ENCODE peak calls at places on chromosomes 4 and X, in eight cellular contexts. W is GM10248, D is WERI-Rb-1, C is GM13977, J is epithelial cell of esophagus, S is HFFc6, Y is K562, A is Caco-2. F is an unnamed sample.

GRCh38 chr4:8251110-8251883 is 18.3 kb upstream of the HTRA3 start:
- DNase-seq in D (no peak), A (no peak), S (no peak), J (no peak), W (no peak), Y (no peak), C (no peak), F (no peak)

GRCh38 chrX:80388206-80388605 is 32.0 kb upstream of the TENT5D start:
- DNase-seq in C (no peak), Y (no peak), W (no peak), S (no peak), A (no peak), J (peak; percentile 4), D (no peak), F (peak; percentile 71)

GRCh38 chrX:16162391-16162790 is 4.9 kb upstream of the MAGEB17 start:
- DNase-seq in S (no peak), W (no peak), D (no peak), C (no peak), J (no peak), Y (no peak), A (no peak), F (no peak)

GRCh38 chrX:131792356-131792749 is 230.7 kb upstream of the STK26 start:
- DNase-seq in C (peak; percentile 56), A (no peak), Y (no peak), S (no peak), D (peak; percentile 90), W (peak; percentile 21), J (no peak), F (peak; percentile 98)

GRCh38 chr4:24032371-24032989 is 142.6 kb upstream of the PPARGC1A start:
- DNase-seq in W (no peak), D (peak; percentile 27), J (peak; percentile 22), C (peak; percentile 3), Y (peak; percentile 4), A (peak; percentile 17), S (no peak), F (no peak)

GRCh38 chr4:185637162-185637875 is 102.0 kb upstream of the PDLIM3 start:
- DNase-seq in D (no peak), S (no peak), J (peak; percentile 84), W (no peak), Y (no peak), A (no peak), C (no peak), F (no peak)

GRCh38 chr4:174340714-174341113 is 57.0 kb downstream of the CEP44 start:
- DNase-seq in S (peak; percentile 32), A (no peak), D (no peak), J (no peak), Y (no peak), W (no peak), C (no peak), F (peak; percentile 11)

GRCh38 chr4:52976523-52977230 is 114.6 kb downstream of the RASL11B start:
- DNase-seq in W (no peak), C (no peak), Y (no peak), J (no peak), A (no peak), D (no peak), S (no peak), F (no peak)

GRCh38 chr4:119000400-119000799 is 111.7 kb downstream of the SYNPO2 start:
- DNase-seq in J (no peak), Y (no peak), W (no peak), S (no peak), A (no peak), C (no peak), D (no peak), F (no peak)

GRCh38 chrX:19840899-19841648 is 46.3 kb downstream of the SH3KBP1 start:
- DNase-seq in C (no peak), S (no peak), A (peak; percentile 63), W (no peak), Y (no peak), J (no peak), D (no peak), F (no peak)

GRCh38 chrX:119399772-119400101 is 601 bp downstream of the SLC25A43 start:
- DNase-seq in Y (no peak), C (no peak), D (no peak), W (no peak), S (peak; percentile 33), A (peak; percentile 16), J (no peak), F (peak; percentile 29)

GRCh38 chr4:87103086-87103485 is 117.3 kb downstream of the KLHL8 start:
- DNase-seq in Y (no peak), D (no peak), J (no peak), S (no peak), C (no peak), W (no peak), A (no peak), F (no peak)

GRCh38 chr4:3471098-3471760 is 8.1 kb downstream of the DOK7 start:
- DNase-seq in S (no peak), A (no peak), D (no peak), W (no peak), Y (no peak), C (no peak), J (no peak), F (no peak)

GRCh38 chrX:131614241-131614640 is 70.4 kb downstream of the OR13H1 start:
- DNase-seq in A (no peak), S (no peak), W (no peak), D (no peak), C (no peak), Y (no peak), J (no peak), F (no peak)

GRCh38 chrX:136768469-136769084 is 12.2 kb downstream of the ARHGEF6 start:
- DNase-seq in A (no peak), S (peak; percentile 93), D (no peak), J (peak; percentile 57), Y (peak; percentile 77), C (peak; percentile 26), W (peak; percentile 30), F (peak; percentile 90)

GRCh38 chrX:22686138-22686541 is 313.6 kb upstream of the DDX53 start:
- DNase-seq in Y (no peak), C (no peak), S (peak; percentile 59), W (no peak), A (no peak), D (no peak), J (peak; percentile 3), F (peak; percentile 97)

GRCh38 chr4:109875106-109875505 is 27.2 kb downstream of the LRIT3 start:
- DNase-seq in W (no peak), S (no peak), J (peak; percentile 62), C (no peak), A (no peak), Y (no peak), D (no peak), F (no peak)

GRCh38 chrX:115912372-115912897 is 258.1 kb upstream of the AGTR2 start:
- DNase-seq in Y (no peak), W (no peak), C (no peak), D (peak; percentile 57), J (no peak), A (no peak), S (no peak), F (peak; percentile 4)

GRCh38 chr4:35151816-35152572 is 1092.3 kb downstream of the ARAP2 start:
- DNase-seq in Y (peak; percentile 10), W (no peak), J (peak; percentile 58), D (peak; percentile 59), A (peak; percentile 63), S (no peak), C (no peak), F (no peak)

GRCh38 chrX:150958177-150958576 is 25.0 kb upstream of the HMGB3 start:
- DNase-seq in A (no peak), C (no peak), D (no peak), Y (no peak), S (no peak), J (no peak), W (no peak), F (no peak)

GRCh38 chr4:43496602-43497001 is 604.1 kb downstream of the GRXCR1 start:
- DNase-seq in J (no peak), A (no peak), W (no peak), C (no peak), S (no peak), D (no peak), Y (no peak), F (no peak)

GRCh38 chrX:25191403-25191802 is 175.6 kb upstream of the ARX start:
- DNase-seq in D (peak; percentile 15), C (no peak), J (no peak), W (no peak), S (no peak), Y (peak; percentile 8), A (peak; percentile 4), F (no peak)
- TF ChIP-seq CTCF in D (peak; percentile 32), C (peak; percentile 4), J (peak; percentile 19), W (no peak), S (no peak), Y (no peak), A (peak; percentile 36), F (no peak)

GRCh38 chrX:139559383-139560042 is 29.0 kb downstream of the F9 start:
- DNase-seq in A (peak; percentile 43), W (peak; percentile 29), D (peak; percentile 27), C (peak; percentile 30), Y (peak; percentile 29), J (peak; percentile 68), S (peak; percentile 28), F (peak; percentile 79)
- TF ChIP-seq CTCF in A (peak; percentile 57), W (peak; percentile 38), D (peak; percentile 46), C (peak; percentile 64), Y (peak; percentile 42), J (peak; percentile 64), S (peak; percentile 66), F (peak; percentile 63)

GRCh38 chr4:159048166-159048886 is 54.6 kb upstream of the RAPGEF2 start:
- DNase-seq in S (peak; percentile 26), C (no peak), A (peak; percentile 51), W (no peak), D (peak; percentile 33), J (peak; percentile 83), Y (peak; percentile 70), F (peak; percentile 86)
- TF ChIP-seq CTCF in S (no peak), C (no peak), A (no peak), W (no peak), D (no peak), J (no peak), Y (no peak), F (no peak)

GRCh38 chr4:187172340-187172761 is 448.7 kb upstream of the FAT1 start:
- DNase-seq in Y (no peak), S (peak; percentile 94), J (peak; percentile 48), W (no peak), A (no peak), C (no peak), D (no peak), F (peak; percentile 2)

GRCh38 chr4:187176261-187176910 is 452.7 kb upstream of the FAT1 start:
- DNase-seq in C (no peak), A (no peak), D (no peak), S (no peak), Y (no peak), W (no peak), J (no peak), F (no peak)

GRCh38 chr4:187178084-187178483 is 454.4 kb upstream of the FAT1 start:
- DNase-seq in D (no peak), C (no peak), S (no peak), W (no peak), A (no peak), Y (no peak), J (no peak), F (no peak)

GRCh38 chr4:187174749-187175148 is 451.1 kb upstream of the FAT1 start:
- DNase-seq in Y (no peak), J (no peak), D (no peak), W (no peak), C (no peak), S (no peak), A (no peak), F (no peak)

DNA sequence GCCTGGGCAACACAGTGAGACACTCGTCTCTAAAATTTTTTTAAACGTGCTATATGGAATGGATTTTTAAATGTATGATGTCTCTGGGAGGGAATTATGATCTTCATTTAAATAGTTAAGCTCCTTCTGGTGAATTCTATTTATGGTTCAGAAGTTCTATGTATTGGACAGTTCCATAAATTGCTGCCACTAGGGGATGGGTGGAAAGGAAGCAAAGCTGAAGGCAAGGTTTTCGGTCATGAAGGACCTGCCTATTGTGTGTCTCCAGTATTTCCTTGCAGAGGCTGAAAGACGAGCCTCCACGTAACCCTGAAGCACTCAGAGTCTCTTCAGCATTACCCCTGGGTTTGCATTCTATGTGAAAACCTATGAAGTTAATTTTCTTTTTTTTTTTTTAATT is 451.5 kb upstream of the FAT1 start:
- DNase-seq in A (no peak), D (no peak), S (no peak), C (no peak), W (no peak), J (peak; percentile 11), Y (no peak), F (no peak)
- TF ChIP-seq CTCF in A (no peak), D (no peak), S (peak; percentile 72), C (no peak), W (no peak), J (peak; percentile 16), Y (no peak), F (no peak)

F was measured in fibroblast of the aortic adventitia.